ENCODE peak calls at places on chromosome 16, in ten cellular contexts. One of them, this sample, is unnamed.

GRCh38 chr16:88865310-88865709 is 1.1 kb downstream of the PABPN1L start:
- DNase-seq in stomach: no peak
- DNase-seq in gastrocnemius medialis: no peak
- DNase-seq in ascending aorta: no peak
- DNase-seq in right lobe of liver: no peak
- DNase-seq in fibroblast of mammary gland: no peak
- DNase-seq in colonic mucosa: no peak
- DNase-seq in nephron progenitor cell: no peak
- DNase-seq in astrocyte of the cerebellum: no peak
- DNase-seq in GM10248: no peak
- DNase-seq in this sample: no peak

GRCh38 chr16:89582614-89583196 is 7.1 kb downstream of the CPNE7 start:
- DNase-seq in colonic mucosa: no peak
- DNase-seq in stomach: no peak
- DNase-seq in GM10248: no peak
- DNase-seq in nephron progenitor cell: no peak
- DNase-seq in fibroblast of mammary gland: no peak
- DNase-seq in astrocyte of the cerebellum: no peak
- DNase-seq in ascending aorta: no peak
- DNase-seq in gastrocnemius medialis: no peak
- DNase-seq in right lobe of liver: no peak
- DNase-seq in this sample: no peak

GRCh38 chr16:50024207-50024606 is 818 bp upstream of the CNEP1R1 start:
- DNase-seq in gastrocnemius medialis: no peak
- DNase-seq in ascending aorta: no peak
- DNase-seq in right lobe of liver: no peak
- DNase-seq in astrocyte of the cerebellum: no peak
- DNase-seq in fibroblast of mammary gland: no peak
- DNase-seq in colonic mucosa: no peak
- DNase-seq in nephron progenitor cell: no peak
- DNase-seq in stomach: no peak
- DNase-seq in GM10248: no peak
- DNase-seq in this sample: no peak

GRCh38 chr16:64754279-64754678 is 367.6 kb downstream of the CDH11 start:
- DNase-seq in gastrocnemius medialis: no peak
- DNase-seq in fibroblast of mammary gland: no peak
- DNase-seq in stomach: no peak
- DNase-seq in nephron progenitor cell: no peak
- DNase-seq in astrocyte of the cerebellum: no peak
- DNase-seq in right lobe of liver: no peak
- DNase-seq in colonic mucosa: no peak
- DNase-seq in GM10248: no peak
- DNase-seq in ascending aorta: no peak
- DNase-seq in this sample: no peak

GRCh38 chr16:22220714-22221113 is 14.6 kb downstream of the EEF2K start:
- DNase-seq in stomach: peak
- DNase-seq in nephron progenitor cell: no peak
- DNase-seq in fibroblast of mammary gland: peak
- DNase-seq in GM10248: no peak
- DNase-seq in colonic mucosa: no peak
- DNase-seq in right lobe of liver: peak
- DNase-seq in astrocyte of the cerebellum: no peak
- DNase-seq in ascending aorta: peak
- DNase-seq in gastrocnemius medialis: peak
- DNase-seq in this sample: no peak

GRCh38 chr16:7086842-7087616 is 245.6 kb upstream of the RBFOX1 start:
- DNase-seq in ascending aorta: no peak
- DNase-seq in right lobe of liver: no peak
- DNase-seq in fibroblast of mammary gland: no peak
- DNase-seq in gastrocnemius medialis: peak
- DNase-seq in astrocyte of the cerebellum: no peak
- DNase-seq in stomach: no peak
- DNase-seq in GM10248: no peak
- DNase-seq in colonic mucosa: peak
- DNase-seq in nephron progenitor cell: peak
- DNase-seq in this sample: peak

GRCh38 chr16:57092786-57093301 is 461 bp downstream of the CPNE2 start:
- DNase-seq in ascending aorta: peak
- DNase-seq in GM10248: peak
- DNase-seq in fibroblast of mammary gland: no peak
- DNase-seq in right lobe of liver: peak
- DNase-seq in astrocyte of the cerebellum: no peak
- DNase-seq in stomach: peak
- DNase-seq in gastrocnemius medialis: peak
- DNase-seq in nephron progenitor cell: peak
- DNase-seq in colonic mucosa: peak
- DNase-seq in this sample: peak

GRCh38 chr16:17173134-17173729 is 297.5 kb downstream of the XYLT1 start:
- DNase-seq in GM10248: no peak
- DNase-seq in astrocyte of the cerebellum: peak
- DNase-seq in gastrocnemius medialis: peak
- DNase-seq in nephron progenitor cell: no peak
- DNase-seq in ascending aorta: peak
- DNase-seq in stomach: peak
- DNase-seq in colonic mucosa: peak
- DNase-seq in right lobe of liver: peak
- DNase-seq in fibroblast of mammary gland: peak
- DNase-seq in this sample: no peak

GRCh38 chr16:30569746-30570325 is 1.7 kb downstream of the ZNF688 start:
- DNase-seq in ascending aorta: no peak
- DNase-seq in stomach: no peak
- DNase-seq in right lobe of liver: no peak
- DNase-seq in GM10248: no peak
- DNase-seq in colonic mucosa: no peak
- DNase-seq in gastrocnemius medialis: no peak
- DNase-seq in nephron progenitor cell: no peak
- DNase-seq in fibroblast of mammary gland: no peak
- DNase-seq in astrocyte of the cerebellum: no peak
- DNase-seq in this sample: no peak

GRCh38 chr16:89599451-89599858 is 14.0 kb upstream of the DPEP1 start:
- DNase-seq in stomach: no peak
- DNase-seq in GM10248: peak
- DNase-seq in colonic mucosa: peak
- DNase-seq in right lobe of liver: no peak
- DNase-seq in gastrocnemius medialis: no peak
- DNase-seq in ascending aorta: no peak
- DNase-seq in fibroblast of mammary gland: peak
- DNase-seq in nephron progenitor cell: peak
- DNase-seq in astrocyte of the cerebellum: no peak
- DNase-seq in this sample: peak

GRCh38 chr16:3952342-3953131 is 72.0 kb upstream of the CREBBP start:
- DNase-seq in fibroblast of mammary gland: peak
- DNase-seq in astrocyte of the cerebellum: no peak
- DNase-seq in stomach: no peak
- DNase-seq in colonic mucosa: peak
- DNase-seq in right lobe of liver: no peak
- DNase-seq in GM10248: no peak
- DNase-seq in nephron progenitor cell: no peak
- DNase-seq in ascending aorta: peak
- DNase-seq in gastrocnemius medialis: peak
- DNase-seq in this sample: no peak

GRCh38 chr16:81367821-81368220 is 53.1 kb downstream of the GAN start:
- DNase-seq in nephron progenitor cell: no peak
- DNase-seq in GM10248: no peak
- DNase-seq in ascending aorta: no peak
- DNase-seq in colonic mucosa: no peak
- DNase-seq in astrocyte of the cerebellum: no peak
- DNase-seq in gastrocnemius medialis: no peak
- DNase-seq in right lobe of liver: no peak
- DNase-seq in fibroblast of mammary gland: no peak
- DNase-seq in stomach: no peak
- DNase-seq in this sample: no peak

GRCh38 chr16:81366316-81366932 is 51.7 kb downstream of the GAN start:
- DNase-seq in right lobe of liver: no peak
- DNase-seq in astrocyte of the cerebellum: peak
- DNase-seq in nephron progenitor cell: peak
- DNase-seq in ascending aorta: no peak
- DNase-seq in colonic mucosa: no peak
- DNase-seq in fibroblast of mammary gland: peak
- DNase-seq in gastrocnemius medialis: no peak
- DNase-seq in stomach: no peak
- DNase-seq in GM10248: peak
- DNase-seq in this sample: peak

GRCh38 chr16:81365731-81366130 is 51.0 kb downstream of the GAN start:
- DNase-seq in ascending aorta: no peak
- DNase-seq in gastrocnemius medialis: no peak
- DNase-seq in right lobe of liver: no peak
- DNase-seq in nephron progenitor cell: no peak
- DNase-seq in astrocyte of the cerebellum: no peak
- DNase-seq in fibroblast of mammary gland: no peak
- DNase-seq in GM10248: no peak
- DNase-seq in stomach: no peak
- DNase-seq in colonic mucosa: no peak
- DNase-seq in this sample: no peak

GRCh38 chr16:81371106-81371505 is 56.3 kb downstream of the GAN start:
- DNase-seq in nephron progenitor cell: no peak
- DNase-seq in astrocyte of the cerebellum: no peak
- DNase-seq in fibroblast of mammary gland: peak
- DNase-seq in stomach: no peak
- DNase-seq in GM10248: no peak
- DNase-seq in right lobe of liver: no peak
- DNase-seq in gastrocnemius medialis: no peak
- DNase-seq in ascending aorta: no peak
- DNase-seq in colonic mucosa: no peak
- DNase-seq in this sample: no peak

DNA sequence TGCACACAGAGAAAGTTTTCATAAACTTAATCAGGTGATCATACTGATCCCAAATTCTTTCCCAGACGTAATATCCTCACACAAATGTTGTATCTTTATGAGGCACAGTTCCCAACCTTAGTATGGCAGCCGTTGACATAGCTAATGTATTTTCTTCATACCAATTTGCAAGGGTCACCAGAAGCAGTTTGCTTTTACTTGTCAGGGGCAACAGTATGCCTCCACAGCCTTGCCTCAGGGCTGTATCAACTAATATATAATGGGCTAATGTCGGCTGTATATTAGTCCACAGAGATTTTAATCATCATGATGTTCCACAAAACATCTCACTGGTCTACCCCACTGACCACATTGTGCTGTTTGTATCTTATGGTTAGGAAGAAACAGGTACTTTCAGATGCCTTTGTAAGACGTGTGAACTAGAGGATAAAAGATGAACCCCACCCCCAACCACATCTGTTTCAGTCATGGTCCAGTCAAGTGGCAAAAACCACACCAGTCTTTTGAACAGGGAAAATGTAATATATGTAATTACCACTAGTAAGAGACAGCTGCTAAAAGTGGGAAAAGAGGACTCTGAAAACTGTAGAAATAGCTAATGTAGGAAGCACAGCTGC is 55.2 kb downstream of the GAN start:
- DNase-seq in stomach: no peak
- DNase-seq in fibroblast of mammary gland: no peak
- DNase-seq in nephron progenitor cell: no peak
- DNase-seq in right lobe of liver: no peak
- DNase-seq in colonic mucosa: no peak
- DNase-seq in gastrocnemius medialis: no peak
- DNase-seq in GM10248: no peak
- DNase-seq in astrocyte of the cerebellum: no peak
- DNase-seq in ascending aorta: no peak
- DNase-seq in this sample: no peak
- TF ChIP-seq CTCF in stomach: no peak
- TF ChIP-seq CTCF in fibroblast of mammary gland: no peak
- TF ChIP-seq CTCF in nephron progenitor cell: no peak
- TF ChIP-seq CTCF in right lobe of liver: no peak
- TF ChIP-seq CTCF in colonic mucosa: no peak
- TF ChIP-seq CTCF in gastrocnemius medialis: no peak
- TF ChIP-seq CTCF in GM10248: no peak
- TF ChIP-seq CTCF in astrocyte of the cerebellum: no peak
- TF ChIP-seq CTCF in ascending aorta: no peak
- TF ChIP-seq CTCF in this sample: no peak

DNA sequence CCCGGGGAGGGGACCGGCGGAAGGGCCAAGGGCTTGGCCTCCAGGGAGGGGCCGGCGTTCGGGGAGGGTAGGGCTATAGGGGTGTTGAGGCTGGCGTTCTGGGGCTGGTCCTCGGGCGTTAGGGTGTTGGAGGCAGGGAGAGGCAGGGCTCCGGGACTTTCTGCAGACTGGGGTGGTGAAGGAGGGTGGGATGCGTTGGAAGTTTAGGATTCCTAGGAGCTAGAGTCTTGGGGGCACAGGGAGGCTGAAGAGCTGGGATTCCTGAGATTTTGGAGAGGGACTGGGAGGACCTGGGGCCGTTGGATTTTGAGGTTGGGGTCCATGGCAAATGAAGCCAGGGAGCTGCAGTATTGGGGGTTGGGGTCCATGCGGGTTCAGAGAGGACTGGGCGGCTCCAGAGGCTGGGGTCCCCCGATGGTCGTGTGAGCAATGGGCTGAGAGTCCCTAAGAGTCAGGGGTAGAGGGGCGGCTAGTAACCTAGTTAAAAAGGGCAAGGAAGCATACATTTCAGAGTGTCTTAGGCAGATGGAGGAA is 740 bp downstream of the NFATC2IP start:
- DNase-seq in stomach: no peak
- DNase-seq in astrocyte of the cerebellum: no peak
- DNase-seq in fibroblast of mammary gland: no peak
- DNase-seq in GM10248: no peak
- DNase-seq in colonic mucosa: peak
- DNase-seq in ascending aorta: peak
- DNase-seq in gastrocnemius medialis: no peak
- DNase-seq in nephron progenitor cell: no peak
- DNase-seq in right lobe of liver: no peak
- DNase-seq in this sample: no peak
- TF ChIP-seq CTCF in stomach: no peak
- TF ChIP-seq CTCF in astrocyte of the cerebellum: no peak
- TF ChIP-seq CTCF in fibroblast of mammary gland: no peak
- TF ChIP-seq CTCF in GM10248: no peak
- TF ChIP-seq CTCF in colonic mucosa: no peak
- TF ChIP-seq CTCF in ascending aorta: no peak
- TF ChIP-seq CTCF in gastrocnemius medialis: no peak
- TF ChIP-seq CTCF in nephron progenitor cell: no peak
- TF ChIP-seq CTCF in right lobe of liver: no peak
- TF ChIP-seq CTCF in this sample: no peak

GRCh38 chr16:67953641-67954375 is 9.9 kb upstream of the LCAT start:
- DNase-seq in nephron progenitor cell: no peak
- DNase-seq in right lobe of liver: no peak
- DNase-seq in colonic mucosa: no peak
- DNase-seq in astrocyte of the cerebellum: no peak
- DNase-seq in fibroblast of mammary gland: no peak
- DNase-seq in stomach: no peak
- DNase-seq in GM10248: no peak
- DNase-seq in gastrocnemius medialis: no peak
- DNase-seq in ascending aorta: no peak
- DNase-seq in this sample: no peak
- TF ChIP-seq CTCF in nephron progenitor cell: no peak
- TF ChIP-seq CTCF in right lobe of liver: no peak
- TF ChIP-seq CTCF in colonic mucosa: no peak
- TF ChIP-seq CTCF in astrocyte of the cerebellum: no peak
- TF ChIP-seq CTCF in fibroblast of mammary gland: no peak
- TF ChIP-seq CTCF in stomach: no peak
- TF ChIP-seq CTCF in GM10248: no peak
- TF ChIP-seq CTCF in gastrocnemius medialis: no peak
- TF ChIP-seq CTCF in ascending aorta: no peak
- TF ChIP-seq CTCF in this sample: no peak

DNA sequence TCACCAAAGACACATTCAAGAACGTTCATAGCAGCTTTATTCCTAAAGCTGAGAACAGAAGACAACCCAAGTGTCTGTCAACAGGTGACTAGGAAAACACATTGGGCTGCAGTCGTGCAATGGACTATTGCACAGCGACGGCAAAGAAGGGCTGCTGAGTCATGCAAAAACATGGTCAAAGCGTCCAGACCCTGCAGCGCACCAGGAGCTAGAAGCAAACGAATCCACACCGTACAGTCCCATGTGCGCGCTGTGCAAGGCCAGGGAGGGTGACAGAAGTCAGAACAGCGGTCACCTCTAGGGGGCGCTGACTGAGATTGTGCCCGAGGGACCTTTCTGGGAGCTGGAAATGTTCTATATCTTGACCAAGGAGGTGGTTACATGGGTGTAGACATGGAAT is 266.4 kb downstream of the MAF start:
- DNase-seq in right lobe of liver: no peak
- DNase-seq in gastrocnemius medialis: no peak
- DNase-seq in fibroblast of mammary gland: no peak
- DNase-seq in stomach: no peak
- DNase-seq in nephron progenitor cell: peak
- DNase-seq in ascending aorta: no peak
- DNase-seq in astrocyte of the cerebellum: no peak
- DNase-seq in colonic mucosa: no peak
- DNase-seq in GM10248: no peak
- DNase-seq in this sample: peak
- TF ChIP-seq CTCF in right lobe of liver: peak
- TF ChIP-seq CTCF in gastrocnemius medialis: no peak
- TF ChIP-seq CTCF in fibroblast of mammary gland: no peak
- TF ChIP-seq CTCF in stomach: no peak
- TF ChIP-seq CTCF in nephron progenitor cell: peak
- TF ChIP-seq CTCF in ascending aorta: no peak
- TF ChIP-seq CTCF in astrocyte of the cerebellum: no peak
- TF ChIP-seq CTCF in colonic mucosa: no peak
- TF ChIP-seq CTCF in GM10248: peak
- TF ChIP-seq CTCF in this sample: no peak

This sample was measured in Calu3.